ENCODE peak calls at places on chromosomes 11 and 22, in five cellular contexts. C is HCT116, A is GM23248, Z is IMR-90, W is fibroblast of lung. D is an unnamed sample.

GRCh38 chr22:49136816-49137180 is 690.9 kb downstream of the BRD1 start:
- DNase-seq in C (no peak), W (no peak), Z (no peak), A (no peak), D (no peak)

GRCh38 chr22:26842103-26842502 is 184.7 kb downstream of the MIAT start:
- DNase-seq in A (no peak), C (no peak), W (no peak), Z (no peak), D (no peak)

GRCh38 chr11:46547579-46547978 is 46.2 kb downstream of the AMBRA1 start:
- DNase-seq in C (no peak), Z (no peak), W (no peak), A (no peak), D (no peak)

GRCh38 chr11:46659908-46660307 is 40.5 kb downstream of the ARHGAP1 start:
- DNase-seq in W (peak; percentile 69), Z (peak; percentile 84), A (peak; percentile 83), C (no peak), D (no peak)

GRCh38 chr22:27726726-27727449 is 74.7 kb downstream of the MN1 start:
- DNase-seq in C (no peak), A (peak; percentile 95), Z (peak; percentile 34), W (peak; percentile 70), D (peak; percentile 79)

GRCh38 chr11:46369458-46370152 is 11.9 kb upstream of the MDK start:
- DNase-seq in C (peak; percentile 48), A (peak; percentile 80), Z (peak; percentile 77), W (peak; percentile 69), D (peak; percentile 49)

GRCh38 chr11:29306527-29306926 is 710.3 kb downstream of the KCNA4 start:
- DNase-seq in Z (peak; percentile 94), W (peak; percentile 72), C (no peak), A (peak; percentile 85), D (peak; percentile 86)

GRCh38 chr11:87290304-87290922 is 252.7 kb downstream of the TMEM135 start:
- DNase-seq in W (peak; percentile 79), C (peak; percentile 38), Z (peak; percentile 64), A (peak; percentile 73), D (peak; percentile 75)

GRCh38 chr11:118283756-118284350 is 19.8 kb upstream of the MPZL2 start:
- DNase-seq in W (no peak), C (no peak), Z (no peak), A (no peak), D (no peak)

GRCh38 chr11:66559141-66559861 is 9.1 kb downstream of the CTSF start:
- DNase-seq in Z (no peak), A (peak; percentile 59), C (no peak), W (peak; percentile 17), D (no peak)

GRCh38 chr11:68996376-68997123 is 15.8 kb upstream of the MRGPRD start:
- DNase-seq in Z (no peak), W (no peak), C (no peak), A (no peak), D (no peak)

GRCh38 chr11:75668508-75669297 is at the start of gene MAP6:
- DNase-seq in A (peak; percentile 71), C (no peak), Z (no peak), W (peak; percentile 25), D (no peak)

GRCh38 chr11:118366287-118366686 is 6.9 kb downstream of the UBE4A start:
- DNase-seq in W (no peak), Z (no peak), C (no peak), A (no peak), D (no peak)

GRCh38 chr11:40292636-40293585 is 1166.5 kb downstream of the LRRC4C start:
- DNase-seq in W (peak; percentile 45), A (no peak), C (no peak), Z (no peak), D (no peak)

GRCh38 chr11:8247312-8247711 is 16.4 kb downstream of the LMO1 start:
- DNase-seq in C (no peak), A (peak; percentile 26), W (no peak), Z (no peak), D (no peak)

GRCh38 chr22:50300620-50301257 is 6.7 kb downstream of the PLXNB2 start:
- DNase-seq in A (no peak), C (no peak), W (no peak), Z (no peak), D (no peak)

GRCh38 chr22:50301581-50301991 is 5.9 kb downstream of the PLXNB2 start:
- DNase-seq in A (no peak), Z (no peak), C (no peak), W (no peak), D (no peak)

GRCh38 chr22:50298266-50298637 is 9.2 kb downstream of the PLXNB2 start:
- DNase-seq in Z (no peak), W (no peak), A (no peak), C (no peak), D (no peak)

GRCh38 chr22:50298937-50299656 is 8.3 kb downstream of the PLXNB2 start:
- DNase-seq in C (no peak), Z (peak; percentile 11), W (peak; percentile 18), A (peak; percentile 68), D (no peak)

GRCh38 chr22:50299724-50300619 is 7.5 kb downstream of the PLXNB2 start:
- DNase-seq in A (peak; percentile 43), Z (no peak), C (no peak), W (no peak), D (no peak)
- H3K27ac ChIP-seq in A (peak overlapping the region; percentile 33), Z (no peak overlapping the region), C (peak overlapping the region; percentile 95), W (no peak overlapping the region), D (no peak overlapping the region)

DNA sequence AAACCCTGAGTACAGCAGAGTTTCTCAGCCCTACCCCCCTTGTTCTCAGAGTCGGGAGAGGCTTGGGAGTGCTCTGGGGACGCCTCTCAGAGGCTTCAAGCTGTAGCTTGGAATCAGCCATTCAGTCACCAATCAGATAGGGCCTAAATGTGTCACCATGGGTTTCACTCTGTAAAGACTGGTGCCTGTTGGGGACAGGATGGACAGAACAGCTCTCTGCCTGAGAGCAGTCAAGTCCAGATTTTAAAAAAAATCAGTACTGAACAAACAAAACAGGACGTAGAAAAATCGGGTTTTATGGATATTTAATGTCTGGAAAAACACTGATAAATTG is 1.3 kb downstream of the FADD start:
- DNase-seq in A (no peak), C (no peak), Z (no peak), W (no peak), D (no peak)
- H4K20me1 ChIP-seq in A (no peaks in the 10 kb centered on the region), C (no peaks in the 10 kb centered on the region), Z (peaks cover 56% of the 10 kb centered on the region), W (no peaks in the 10 kb centered on the region), D (no peaks in the 10 kb centered on the region)

GRCh38 chr11:110415081-110415480 is 14.7 kb upstream of the FDX1 start:
- DNase-seq in A (no peak), W (no peak), C (no peak), Z (peak; percentile 36), D (no peak)
- H3K4me3 ChIP-seq in A (no peak overlapping the region), W (no peak overlapping the region), C (no peak overlapping the region), Z (no peak overlapping the region), D (no peak overlapping the region)

DNA sequence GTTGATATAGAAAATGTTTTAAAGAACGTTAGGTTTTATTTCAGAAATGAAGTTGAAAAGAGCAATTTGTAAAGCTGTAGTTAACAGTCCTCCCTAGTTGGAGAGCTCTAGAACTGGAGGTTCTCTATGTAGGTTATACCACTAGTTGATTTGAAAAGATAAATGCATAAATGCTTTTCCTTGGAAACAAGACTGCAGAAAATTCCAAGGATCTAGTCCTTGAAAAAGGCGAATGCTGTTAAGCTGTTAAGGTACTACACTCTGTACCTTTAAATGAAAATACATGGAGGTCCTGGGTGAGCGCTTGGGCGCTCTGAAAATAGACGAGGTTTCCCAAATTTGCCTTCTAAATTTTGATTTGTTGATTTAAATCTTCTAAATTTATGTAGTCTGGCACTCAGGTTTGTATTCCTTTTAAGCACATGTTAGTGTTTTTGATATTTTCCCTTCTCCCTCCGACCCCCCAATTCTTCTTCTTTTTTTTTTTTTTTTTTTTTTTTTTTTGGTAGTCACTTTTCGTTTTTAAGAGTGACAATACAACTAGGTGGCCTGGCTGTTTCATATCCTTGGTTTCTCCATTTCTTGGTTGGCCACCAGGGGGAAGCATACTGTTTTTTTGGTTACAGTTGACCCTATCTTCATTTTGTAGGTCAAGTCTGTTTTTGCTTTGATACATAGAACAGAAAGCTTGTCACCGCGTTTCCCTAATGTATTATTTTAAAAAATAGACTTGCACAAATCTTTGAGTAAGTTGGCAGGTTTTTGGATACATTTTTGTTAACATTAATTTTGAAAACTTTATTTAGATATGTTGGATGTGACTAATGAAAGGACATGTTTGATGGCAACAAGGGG is 2.7 kb downstream of the NCR3LG1 start:
- DNase-seq in A (peak; percentile 76), Z (peak; percentile 79), W (peak; percentile 84), C (peak; percentile 75), D (peak; percentile 77)
- H3K27ac ChIP-seq in A (peak overlapping the region; percentile 82), Z (no peak overlapping the region), W (peak overlapping the region; percentile 85), C (peak overlapping the region; percentile 30), D (peak overlapping the region; percentile 73)

GRCh38 chr11:73553266-73553665 is 44.6 kb downstream of the FAM168A start:
- DNase-seq in Z (peak; percentile 68), C (no peak), W (no peak), A (peak; percentile 13), D (no peak)
- H4K20me1 ChIP-seq in Z (peaks cover 6% of the 10 kb centered on the region), C (no peaks in the 10 kb centered on the region), W (no peaks in the 10 kb centered on the region), A (no peaks in the 10 kb centered on the region), D (no peaks in the 10 kb centered on the region)

DNA sequence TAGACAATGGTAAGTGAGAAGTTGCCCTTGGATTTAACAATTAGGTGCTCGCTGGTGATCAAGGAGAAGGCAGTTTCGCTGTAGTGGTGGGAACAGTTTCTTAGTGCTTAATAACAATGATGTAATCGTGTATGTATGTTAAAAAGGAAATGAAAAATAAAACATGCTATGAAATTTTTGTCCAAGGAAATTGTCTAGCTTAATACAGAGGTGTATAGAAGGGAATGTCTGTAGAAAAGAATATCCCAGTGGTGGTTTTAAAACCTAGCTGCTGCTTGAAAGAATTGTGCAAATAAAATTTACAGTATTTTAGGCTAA is 53.1 kb downstream of the SWAP70 start:
- DNase-seq in A (no peak), W (no peak), C (no peak), Z (no peak), D (no peak)
- H3K4me3 ChIP-seq in A (no peak overlapping the region), W (no peak overlapping the region), C (no peak overlapping the region), Z (no peak overlapping the region), D (no peak overlapping the region)

D was measured in endothelial cell of umbilical vein.